ENCODE peak calls at places on chromosomes 1 and 21, in four cellular contexts. R is K562, Q is GM12878, C is H1. H is an unnamed sample.

GRCh38 chr1:24707659-24708058 is 37.6 kb upstream of the CLIC4 start:
- DNase-seq in R (no peak), Q (no peak), C (no peak), H (peak; percentile 51)

GRCh38 chr1:200891774-200892157 is 2.9 kb upstream of the INAVA start:
- DNase-seq in R (no peak), Q (no peak), C (peak; percentile 86), H (no peak)

GRCh38 chr1:24594328-24594598 is 38.4 kb downstream of the NCMAP start:
- DNase-seq in R (no peak), Q (no peak), C (no peak), H (no peak)

GRCh38 chr1:32549601-32550000 is 10.4 kb downstream of the ZBTB8A start:
- DNase-seq in R (no peak), Q (no peak), C (no peak), H (no peak)

GRCh38 chr1:100038401-100039306 is 68.9 kb downstream of the SLC35A3 start:
- DNase-seq in R (peak; percentile 59), Q (no peak), C (peak; percentile 73), H (no peak)

GRCh38 chr1:3590951-3591865 is 20.1 kb downstream of the MEGF6 start:
- DNase-seq in R (no peak), Q (no peak), C (peak; percentile 79), H (no peak)

GRCh38 chr21:42676799-42677198 is 23.4 kb downstream of the PDE9A start:
- DNase-seq in R (no peak), Q (no peak), C (no peak), H (no peak)

GRCh38 chr1:234980657-234981396 is 147.8 kb downstream of the TOMM20 start:
- DNase-seq in R (peak; percentile 44), Q (peak; percentile 85), C (no peak), H (peak; percentile 79)

GRCh38 chr1:9852410-9853301 is 28.9 kb upstream of the CLSTN1 start:
- DNase-seq in R (no peak), Q (no peak), C (no peak), H (no peak)

GRCh38 chr1:82934069-82934468 is 1064.9 kb downstream of the TTLL7 start:
- DNase-seq in R (no peak), Q (no peak), C (no peak), H (no peak)

GRCh38 chr1:111516008-111516535 is 12.6 kb upstream of the ADORA3 start:
- DNase-seq in R (peak; percentile 60), Q (no peak), C (peak; percentile 67), H (no peak)

GRCh38 chr1:27522148-27522859 is 32.3 kb upstream of the WASF2 start:
- DNase-seq in R (no peak), Q (no peak), C (no peak), H (no peak)

GRCh38 chr1:172914517-172915144 is 136.1 kb downstream of the TNFSF18 start:
- DNase-seq in R (no peak), Q (no peak), C (no peak), H (no peak)

GRCh38 chr1:19744335-19744743 is 55.4 kb downstream of the TMCO4 start:
- DNase-seq in R (no peak), Q (no peak), C (no peak), H (no peak)

GRCh38 chr1:231040019-231040799 is at the start of gene FAM89A:
- DNase-seq in R (peak; percentile 97), Q (no peak), C (peak; percentile 76), H (peak; percentile 4)

GRCh38 chr1:218380125-218380977 is 35.2 kb downstream of the TGFB2 start:
- DNase-seq in R (no peak), Q (no peak), C (no peak), H (no peak)

GRCh38 chr1:149927056-149927534 is 508 bp downstream of the SF3B4 start:
- DNase-seq in R (no peak), Q (no peak), C (no peak), H (no peak)

GRCh38 chr1:190207733-190208132 is 269.9 kb downstream of the BRINP3 start:
- DNase-seq in R (no peak), Q (no peak), C (no peak), H (no peak)

GRCh38 chr1:92709738-92710137 is 75.2 kb downstream of the EVI5 start:
- DNase-seq in R (peak; percentile 14), Q (no peak), C (no peak), H (no peak)

GRCh38 chr21:44418108-44418875 is 37.0 kb upstream of the LRRC3 start:
- DNase-seq in R (no peak), Q (no peak), C (no peak), H (no peak)

GRCh38 chr1:212656730-212657129 is 42.9 kb downstream of the BATF3 start:
- DNase-seq in R (no peak), Q (no peak), C (no peak), H (no peak)

GRCh38 chr1:162629651-162630050 is 2.6 kb upstream of the DDR2 start:
- DNase-seq in R (no peak), Q (no peak), C (no peak), H (no peak)

GRCh38 chr1:215718888-215719287 is 151.8 kb downstream of the KCTD3 start:
- DNase-seq in R (no peak), Q (no peak), C (no peak), H (no peak)
- H3K27me3 ChIP-seq in R (no peaks in the 10 kb centered on the region), Q (no peaks in the 10 kb centered on the region), C (no peaks in the 10 kb centered on the region), H (peaks cover 6% of the 10 kb centered on the region)

GRCh38 chr1:79207331-79207730 is 200.8 kb upstream of the ADGRL4 start:
- DNase-seq in R (no peak), Q (no peak), C (no peak), H (no peak)
- H2AFZ ChIP-seq in R (no peak overlapping the region), Q (no peak overlapping the region), C (no peak overlapping the region), H (no peak overlapping the region)

DNA sequence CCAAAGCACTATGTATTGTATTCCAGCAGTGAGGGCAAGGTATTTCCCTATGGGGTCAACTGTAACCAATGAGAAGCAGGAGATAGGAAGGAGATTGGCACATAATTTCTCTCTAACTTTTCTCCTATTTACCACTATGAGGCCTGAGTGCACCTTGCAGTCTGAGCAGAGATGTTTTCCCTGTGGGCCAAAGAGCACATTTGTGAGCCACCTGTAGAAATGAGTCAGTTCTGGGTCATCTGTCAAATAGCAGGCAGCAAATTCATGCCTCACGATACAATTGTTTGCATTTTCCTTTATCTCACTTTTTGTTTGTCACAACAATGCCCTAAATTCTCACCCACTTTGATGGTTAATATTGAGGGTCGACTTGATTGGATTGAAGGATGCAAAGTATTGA is 547.2 kb upstream of the NCAM2 start:
- DNase-seq in R (no peak), Q (no peak), C (no peak), H (no peak)
- TF ChIP-seq ZNF274 in R (no peak), Q (no peak), C (no peak), H (no peak)

GRCh38 chr1:22627331-22627730 is 9.1 kb upstream of the C1QA start:
- DNase-seq in R (no peak), Q (no peak), C (no peak), H (no peak)
- H3K27me3 ChIP-seq in R (peaks cover 70% of the 10 kb centered on the region), Q (no peaks in the 10 kb centered on the region), C (no peaks in the 10 kb centered on the region), H (peaks cover 23% of the 10 kb centered on the region)

DNA sequence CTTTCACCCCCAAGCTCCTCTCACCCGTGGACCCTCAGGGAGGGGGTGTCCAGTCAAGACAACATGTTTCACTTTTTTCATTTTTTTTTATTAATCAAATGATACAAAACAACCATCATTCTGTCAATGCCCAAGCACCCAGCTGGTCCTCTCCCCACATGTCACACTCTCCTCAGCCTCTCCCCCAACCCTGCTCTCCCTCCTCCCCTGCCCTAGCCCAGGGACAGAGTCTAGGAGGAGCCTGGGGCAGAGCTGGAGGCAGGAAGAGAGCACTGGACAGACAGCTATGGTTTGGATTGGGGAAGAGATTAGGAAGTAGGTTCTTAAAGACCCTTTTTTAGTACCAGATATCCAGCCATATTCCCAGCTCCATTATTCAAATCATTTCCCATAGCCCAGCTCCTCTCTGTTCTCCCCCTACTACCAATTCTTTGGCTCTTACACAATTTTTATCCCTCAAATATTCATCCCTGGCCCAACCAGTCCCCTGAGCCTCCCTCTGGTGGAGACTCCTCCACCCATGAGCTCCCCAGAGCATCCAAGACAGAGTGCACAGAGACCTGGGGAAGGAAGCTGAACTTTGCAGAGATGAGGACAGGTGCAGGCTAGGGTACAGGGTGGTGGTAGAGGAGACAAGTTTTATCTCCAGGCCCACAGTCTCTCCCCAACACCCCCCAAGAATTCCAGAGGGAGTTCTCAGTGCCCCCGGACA is 1.4 kb upstream of the S100A16 start:
- DNase-seq in R (no peak), Q (no peak), C (no peak), H (no peak)
- H2AFZ ChIP-seq in R (no peak overlapping the region), Q (no peak overlapping the region), C (no peak overlapping the region), H (no peak overlapping the region)

DNA sequence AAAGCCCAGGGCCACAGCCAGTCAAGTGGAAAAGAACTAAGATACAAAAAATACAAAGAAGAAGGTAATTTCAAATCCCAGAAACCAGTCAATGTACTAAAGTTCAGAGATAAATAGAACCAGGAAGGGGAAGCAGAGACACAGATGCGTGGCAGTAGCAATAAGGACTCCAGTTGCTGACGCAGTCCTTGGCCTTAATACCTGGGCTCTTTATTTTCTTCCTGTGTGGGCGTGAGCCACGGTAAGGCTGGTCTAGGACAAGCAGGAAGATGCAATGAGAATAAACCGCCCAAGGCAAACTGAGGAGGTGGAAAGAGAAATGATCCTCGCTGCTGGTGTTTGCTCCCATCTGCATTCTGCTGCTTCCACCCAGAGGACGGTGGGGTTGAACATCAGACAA is 65.6 kb upstream of the PLXNA2 start:
- DNase-seq in R (no peak), Q (no peak), C (no peak), H (no peak)
- TF ChIP-seq ZNF274 in R (no peak), Q (no peak), C (no peak), H (no peak)

GRCh38 chr1:6450005-6450450 is 15.9 kb downstream of the TNFRSF25 start:
- DNase-seq in R (no peak), Q (no peak), C (no peak), H (no peak)
- H3K27me3 ChIP-seq in R (peaks cover 87% of the 10 kb centered on the region), Q (peaks cover 6% of the 10 kb centered on the region), C (peaks cover 27% of the 10 kb centered on the region), H (no peaks in the 10 kb centered on the region)

GRCh38 chr1:117060441-117061317 is 553 bp downstream of the TTF2 start:
- DNase-seq in R (peak; percentile 76), Q (peak; percentile 31), C (no peak), H (peak; percentile 21)
- H2AFZ ChIP-seq in R (peak overlapping the region; percentile 94), Q (peak overlapping the region; percentile 56), C (no peak overlapping the region), H (no peak overlapping the region)